ENCODE peak calls at places on chromosomes 2 and 18, in five cellular contexts. W, H, Q, M and R are unnamed samples.

GRCh38 chr2:141137121-141137693 is 993.6 kb downstream of the LRP1B start:
- DNase-seq in W (no peak), H (no peak), Q (no peak), M (no peak), R (no peak)

GRCh38 chr2:52500561-52500960 is 1267.0 kb upstream of the CHAC2 start:
- DNase-seq in W (no peak), H (no peak), Q (no peak), M (no peak), R (no peak)

GRCh38 chr2:393711-394696 is 106.1 kb upstream of the ALKAL2 start:
- DNase-seq in W (no peak), H (peak), Q (peak), M (no peak), R (peak)

GRCh38 chr2:133774675-133775005 is 206.4 kb upstream of the NCKAP5 start:
- DNase-seq in W (no peak), H (no peak), Q (no peak), M (no peak), R (no peak)

GRCh38 chr2:177597759-177598158 is 205.2 kb downstream of the AGPS start:
- DNase-seq in W (no peak), H (no peak), Q (no peak), M (no peak), R (no peak)

GRCh38 chr2:24559714-24560113 is 68.7 kb downstream of the NCOA1 start:
- DNase-seq in W (no peak), H (peak), Q (no peak), M (no peak), R (peak)

GRCh38 chr2:231710751-231711676 is 2.7 kb downstream of the PTMA start:
- DNase-seq in W (no peak), H (no peak), Q (no peak), M (peak), R (no peak)

GRCh38 chr2:225295102-225295501 is 104.4 kb upstream of the NYAP2 start:
- DNase-seq in W (no peak), H (no peak), Q (no peak), M (no peak), R (no peak)

GRCh38 chr2:32715391-32715841 is 87.6 kb downstream of the TTC27 start:
- DNase-seq in W (no peak), H (peak), Q (no peak), M (no peak), R (no peak)

GRCh38 chr2:232890896-232891601 is 21.0 kb downstream of the SNORC start:
- DNase-seq in W (no peak), H (no peak), Q (no peak), M (peak), R (no peak)

GRCh38 chr2:47088371-47089082 is 66.6 kb downstream of the STPG4 start:
- DNase-seq in W (no peak), H (no peak), Q (no peak), M (no peak), R (no peak)

GRCh38 chr2:126785236-126785635 is 113.5 kb upstream of the TEX51 start:
- DNase-seq in W (no peak), H (no peak), Q (no peak), M (no peak), R (no peak)

GRCh38 chr2:181891966-181892794 is 650 bp downstream of the ITPRID2 start:
- DNase-seq in W (no peak), H (peak), Q (peak), M (peak), R (no peak)

GRCh38 chr18:63488160-63488559 is 11.4 kb downstream of the SERPINB5 start:
- DNase-seq in W (no peak), H (no peak), Q (no peak), M (no peak), R (no peak)

GRCh38 chr18:6795307-6795706 is 65.8 kb downstream of the ARHGAP28 start:
- DNase-seq in W (no peak), H (no peak), Q (no peak), M (no peak), R (no peak)

GRCh38 chr2:60519259-60519863 is 34.1 kb downstream of the BCL11A start:
- DNase-seq in W (no peak), H (peak), Q (no peak), M (no peak), R (no peak)

GRCh38 chr2:60959501-60959900 is 58.0 kb upstream of the PEX13 start:
- DNase-seq in W (no peak), H (no peak), Q (no peak), M (no peak), R (no peak)

GRCh38 chr18:50509012-50509411 is 50.9 kb upstream of the MAPK4 start:
- DNase-seq in W (no peak), H (no peak), Q (no peak), M (no peak), R (no peak)

GRCh38 chr2:174344716-174345472 is 10.1 kb downstream of the SP9 start:
- DNase-seq in W (no peak), H (peak), Q (no peak), M (no peak), R (no peak)

GRCh38 chr18:60232541-60232940 is 140.0 kb downstream of the MC4R start:
- DNase-seq in W (peak), H (no peak), Q (no peak), M (no peak), R (no peak)